ENCODE peak calls at places on chromosome 11, in five cellular contexts. One of them, this sample, is unnamed.

GRCh38 chr11:128547946-128548654 is 39.3 kb downstream of the ETS1 start:
- DNase-seq in BJ: no peak
- DNase-seq in AG04450: no peak
- DNase-seq in sigmoid colon: no peak
- DNase-seq in brain microvascular endothelial cell: no peak
- DNase-seq in this sample: no peak

GRCh38 chr11:2265854-2266585 is 4.4 kb downstream of the ASCL2 start:
- DNase-seq in BJ: no peak
- DNase-seq in AG04450: no peak
- DNase-seq in brain microvascular endothelial cell: no peak
- DNase-seq in sigmoid colon: no peak
- DNase-seq in this sample: no peak

GRCh38 chr11:91394718-91395414 is 829.8 kb upstream of the FAT3 start:
- DNase-seq in sigmoid colon: no peak
- DNase-seq in BJ: no peak
- DNase-seq in brain microvascular endothelial cell: no peak
- DNase-seq in AG04450: no peak
- DNase-seq in this sample: no peak

GRCh38 chr11:91199866-91200265 is 977.0 kb upstream of the CHORDC1 start:
- DNase-seq in brain microvascular endothelial cell: peak; percentile 75
- DNase-seq in sigmoid colon: no peak
- DNase-seq in BJ: no peak
- DNase-seq in AG04450: no peak
- DNase-seq in this sample: no peak

GRCh38 chr11:103624708-103625623 is 411.5 kb upstream of the DDI1 start:
- DNase-seq in BJ: peak; percentile 83
- DNase-seq in AG04450: peak; percentile 84
- DNase-seq in brain microvascular endothelial cell: peak; percentile 73
- DNase-seq in sigmoid colon: no peak
- DNase-seq in this sample: no peak

GRCh38 chr11:126284829-126285228 is 1.9 kb downstream of the TIRAP start:
- DNase-seq in brain microvascular endothelial cell: peak; percentile 98
- DNase-seq in sigmoid colon: peak; percentile 78
- DNase-seq in BJ: peak; percentile 62
- DNase-seq in AG04450: peak; percentile 85
- DNase-seq in this sample: peak; percentile 46

GRCh38 chr11:58963551-58964075 is 24.3 kb downstream of the GLYATL1 start:
- DNase-seq in BJ: peak; percentile 13
- DNase-seq in brain microvascular endothelial cell: peak; percentile 22
- DNase-seq in AG04450: peak; percentile 27
- DNase-seq in sigmoid colon: no peak
- DNase-seq in this sample: no peak

GRCh38 chr11:35619754-35620640 is 1.7 kb downstream of the FJX1 start:
- DNase-seq in sigmoid colon: peak; percentile 63
- DNase-seq in BJ: no peak
- DNase-seq in brain microvascular endothelial cell: peak; percentile 49
- DNase-seq in AG04450: no peak
- DNase-seq in this sample: no peak

GRCh38 chr11:102666331-102666957 is 39.1 kb downstream of the MMP27 start:
- DNase-seq in AG04450: peak; percentile 13
- DNase-seq in sigmoid colon: no peak
- DNase-seq in BJ: no peak
- DNase-seq in brain microvascular endothelial cell: peak; percentile 44
- DNase-seq in this sample: peak; percentile 22

GRCh38 chr11:8757047-8757446 is 74.5 kb downstream of the RPL27A start:
- DNase-seq in sigmoid colon: peak; percentile 22
- DNase-seq in BJ: no peak
- DNase-seq in brain microvascular endothelial cell: no peak
- DNase-seq in AG04450: no peak
- DNase-seq in this sample: no peak

GRCh38 chr11:8758619-8759169 is 76.1 kb downstream of the RPL27A start:
- DNase-seq in brain microvascular endothelial cell: no peak
- DNase-seq in BJ: no peak
- DNase-seq in sigmoid colon: peak; percentile 57
- DNase-seq in AG04450: no peak
- DNase-seq in this sample: no peak

GRCh38 chr11:8756201-8756600 is 73.6 kb downstream of the RPL27A start:
- DNase-seq in BJ: no peak
- DNase-seq in brain microvascular endothelial cell: no peak
- DNase-seq in AG04450: no peak
- DNase-seq in sigmoid colon: peak; percentile 61
- DNase-seq in this sample: no peak

GRCh38 chr11:8757533-8757932 is 74.9 kb downstream of the RPL27A start:
- DNase-seq in brain microvascular endothelial cell: no peak
- DNase-seq in AG04450: no peak
- DNase-seq in BJ: no peak
- DNase-seq in sigmoid colon: peak; percentile 54
- DNase-seq in this sample: no peak

DNA sequence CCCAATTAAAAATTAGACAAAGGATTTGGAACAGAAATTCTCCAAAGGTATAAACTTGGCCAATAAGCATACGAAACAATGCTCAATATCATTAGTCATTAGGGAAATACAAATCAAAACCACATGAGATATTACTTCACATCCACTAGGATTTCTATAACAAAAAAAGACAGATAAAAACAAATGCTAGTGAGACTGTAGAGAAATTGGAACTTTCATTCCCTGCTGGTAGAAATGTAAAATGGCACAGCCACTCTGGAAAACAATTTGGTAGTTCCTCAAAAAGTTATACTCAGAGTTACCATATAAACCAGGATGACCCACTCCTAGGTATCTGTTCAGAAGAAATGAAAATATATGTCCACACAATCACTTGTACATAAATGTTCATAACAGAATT is 71.6 kb downstream of the RPL27A start:
- DNase-seq in brain microvascular endothelial cell: no peak
- DNase-seq in AG04450: no peak
- DNase-seq in sigmoid colon: no peak
- DNase-seq in BJ: no peak
- DNase-seq in this sample: no peak
- TF ChIP-seq CTCF in brain microvascular endothelial cell: no peak
- TF ChIP-seq CTCF in AG04450: peak; percentile 36
- TF ChIP-seq CTCF in sigmoid colon: no peak
- TF ChIP-seq CTCF in BJ: peak; percentile 31
- TF ChIP-seq CTCF in this sample: no peak

GRCh38 chr11:65165847-65166317 is 4.2 kb upstream of the SPDYC start:
- DNase-seq in AG04450: no peak
- DNase-seq in sigmoid colon: no peak
- DNase-seq in brain microvascular endothelial cell: no peak
- DNase-seq in BJ: no peak
- DNase-seq in this sample: no peak
- H3K4me3 ChIP-seq in AG04450: peak overlapping the region; percentile 25
- H3K4me3 ChIP-seq in sigmoid colon: no peak overlapping the region
- H3K4me3 ChIP-seq in brain microvascular endothelial cell: no peak overlapping the region
- H3K4me3 ChIP-seq in BJ: no peak overlapping the region
- H3K4me3 ChIP-seq in this sample: no peak overlapping the region

GRCh38 chr11:108664241-108664640 is 628 bp upstream of the DDX10 start:
- DNase-seq in sigmoid colon: no peak
- DNase-seq in AG04450: no peak
- DNase-seq in brain microvascular endothelial cell: no peak
- DNase-seq in BJ: no peak
- DNase-seq in this sample: no peak

GRCh38 chr11:108663154-108663877 is 1.6 kb upstream of the DDX10 start:
- DNase-seq in AG04450: no peak
- DNase-seq in brain microvascular endothelial cell: no peak
- DNase-seq in BJ: no peak
- DNase-seq in sigmoid colon: no peak
- DNase-seq in this sample: no peak

GRCh38 chr11:108664730-108665525 is at the start of gene DDX10:
- DNase-seq in BJ: peak; percentile 79
- DNase-seq in sigmoid colon: peak; percentile 99
- DNase-seq in brain microvascular endothelial cell: peak; percentile 97
- DNase-seq in AG04450: peak; percentile 97
- DNase-seq in this sample: peak; percentile 92

GRCh38 chr11:108669261-108669660 is 4.4 kb downstream of the DDX10 start:
- DNase-seq in BJ: no peak
- DNase-seq in brain microvascular endothelial cell: no peak
- DNase-seq in sigmoid colon: no peak
- DNase-seq in AG04450: no peak
- DNase-seq in this sample: no peak

DNA sequence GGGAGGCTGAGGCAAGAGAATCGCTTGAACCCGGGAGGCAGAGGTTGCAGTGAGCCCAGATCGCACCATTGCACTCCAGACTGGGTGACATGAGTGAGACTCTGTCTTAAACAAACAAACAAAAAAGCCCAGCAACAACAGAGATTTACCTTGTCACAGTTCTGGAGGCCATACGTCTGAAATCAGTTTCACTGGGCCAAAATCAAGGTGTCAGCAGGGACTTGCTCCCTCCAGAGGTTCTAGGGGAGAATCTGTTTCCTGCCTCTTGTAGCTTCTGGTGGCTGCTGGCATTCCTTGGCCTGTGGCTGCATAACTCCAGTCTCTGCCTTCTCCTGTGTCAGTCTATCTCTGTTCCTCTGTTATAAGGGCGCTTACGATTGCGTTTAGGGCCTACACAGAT is 1.5 kb downstream of the DDX10 start:
- DNase-seq in AG04450: no peak
- DNase-seq in BJ: no peak
- DNase-seq in sigmoid colon: no peak
- DNase-seq in brain microvascular endothelial cell: no peak
- DNase-seq in this sample: no peak
- TF ChIP-seq CTCF in AG04450: no peak
- TF ChIP-seq CTCF in BJ: no peak
- TF ChIP-seq CTCF in sigmoid colon: no peak
- TF ChIP-seq CTCF in brain microvascular endothelial cell: peak; percentile 18
- TF ChIP-seq CTCF in this sample: no peak

DNA sequence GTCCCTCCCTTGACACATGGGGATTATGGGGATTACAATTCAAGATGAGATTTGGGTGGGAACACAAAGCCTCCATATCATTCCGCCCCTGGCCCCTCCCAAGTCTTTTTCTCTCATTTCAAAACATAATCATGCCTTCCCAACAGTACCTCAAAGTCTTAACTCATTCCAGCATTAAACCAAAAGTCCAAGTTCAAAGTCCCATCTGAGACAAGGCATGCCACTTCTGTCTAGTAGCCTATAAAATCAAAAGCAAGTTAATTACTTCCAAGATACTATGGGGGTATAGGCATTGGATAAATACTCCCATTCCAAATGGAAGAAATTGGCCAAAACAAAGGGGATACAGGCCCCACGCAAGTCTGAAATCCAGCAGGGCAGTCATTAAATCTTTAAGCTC is 19.7 kb upstream of the EIF4G2 start:
- DNase-seq in sigmoid colon: no peak
- DNase-seq in BJ: no peak
- DNase-seq in brain microvascular endothelial cell: no peak
- DNase-seq in AG04450: no peak
- DNase-seq in this sample: no peak
- H3K4me3 ChIP-seq in sigmoid colon: no peak overlapping the region
- H3K4me3 ChIP-seq in BJ: no peak overlapping the region
- H3K4me3 ChIP-seq in brain microvascular endothelial cell: no peak overlapping the region
- H3K4me3 ChIP-seq in AG04450: no peak overlapping the region
- H3K4me3 ChIP-seq in this sample: no peak overlapping the region

DNA sequence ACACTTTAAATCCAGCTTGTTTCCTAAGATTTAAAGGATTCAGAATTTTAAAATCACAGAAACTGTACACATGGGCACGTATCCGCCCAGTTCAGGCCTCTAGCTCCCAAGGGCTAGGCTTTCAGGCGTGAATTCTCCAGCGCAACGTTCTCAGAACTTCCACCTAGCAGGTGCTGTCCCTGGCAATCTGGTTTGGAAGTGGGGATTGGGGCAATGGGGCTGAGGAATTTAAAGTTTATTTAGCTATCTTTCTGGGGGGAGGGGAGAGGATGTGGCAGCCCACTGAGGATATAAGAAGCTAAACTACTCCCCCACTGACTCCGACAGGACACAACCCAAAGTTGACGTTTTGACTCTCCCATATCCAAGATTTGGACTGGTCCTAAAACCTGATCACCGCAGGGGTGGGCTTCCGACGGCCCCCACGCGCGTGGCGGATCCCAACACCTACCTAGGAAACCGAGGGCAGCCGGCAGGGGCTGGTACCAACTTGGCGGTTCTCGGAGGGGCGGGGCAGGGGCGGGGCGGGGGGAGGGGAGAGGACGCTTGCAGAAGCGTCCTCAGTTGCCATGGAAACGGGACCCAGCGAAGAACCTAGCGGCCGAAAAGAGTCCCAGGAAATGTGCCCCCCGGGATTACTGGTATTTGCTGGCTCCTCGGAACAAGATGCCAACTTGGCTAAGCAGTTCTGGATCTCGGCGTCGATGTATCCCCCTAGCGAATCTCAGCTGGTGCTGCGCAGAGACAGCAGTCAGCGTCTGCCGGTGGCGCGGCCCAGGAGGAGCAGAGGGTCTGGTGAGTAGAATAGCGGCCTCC is at the start of gene HOATZ:
- DNase-seq in BJ: no peak
- DNase-seq in sigmoid colon: no peak
- DNase-seq in brain microvascular endothelial cell: no peak
- DNase-seq in AG04450: no peak
- DNase-seq in this sample: no peak
- TF ChIP-seq CTCF in BJ: peak; percentile 10
- TF ChIP-seq CTCF in sigmoid colon: no peak
- TF ChIP-seq CTCF in brain microvascular endothelial cell: peak; percentile 53
- TF ChIP-seq CTCF in AG04450: peak; percentile 38
- TF ChIP-seq CTCF in this sample: no peak

DNA sequence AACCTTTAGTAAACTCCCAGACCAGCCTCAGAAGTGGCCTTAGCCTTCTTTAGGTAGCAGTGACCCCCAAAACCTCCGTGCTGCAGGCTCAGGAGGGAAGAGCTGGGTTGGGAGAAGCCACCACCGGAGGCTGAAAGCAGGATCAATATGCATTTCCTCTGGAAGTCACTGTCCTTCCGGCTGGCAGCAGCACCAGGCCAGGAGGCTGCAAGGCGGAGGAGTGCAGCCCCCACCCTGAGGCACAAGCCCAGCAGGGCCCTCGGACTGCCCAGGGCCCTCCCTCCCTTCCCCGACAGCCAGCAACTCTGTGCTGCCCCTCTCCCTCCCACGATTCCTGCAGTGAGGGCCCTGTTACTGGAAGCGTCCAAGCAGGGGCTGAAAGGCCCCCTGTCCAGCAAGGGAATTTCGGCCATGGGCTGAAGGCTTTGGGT is 3.2 kb upstream of the NRXN2 start:
- DNase-seq in BJ: no peak
- DNase-seq in sigmoid colon: peak; percentile 41
- DNase-seq in AG04450: no peak
- DNase-seq in brain microvascular endothelial cell: no peak
- DNase-seq in this sample: no peak
- H3K4me3 ChIP-seq in BJ: no peak overlapping the region
- H3K4me3 ChIP-seq in sigmoid colon: no peak overlapping the region
- H3K4me3 ChIP-seq in AG04450: no peak overlapping the region
- H3K4me3 ChIP-seq in brain microvascular endothelial cell: no peak overlapping the region
- H3K4me3 ChIP-seq in this sample: no peak overlapping the region

GRCh38 chr11:133956650-133957633 is at the start of gene IGSF9B:
- DNase-seq in AG04450: no peak
- DNase-seq in brain microvascular endothelial cell: peak; percentile 30
- DNase-seq in BJ: no peak
- DNase-seq in sigmoid colon: peak; percentile 94
- DNase-seq in this sample: peak; percentile 70
- TF ChIP-seq CTCF in AG04450: no peak
- TF ChIP-seq CTCF in brain microvascular endothelial cell: no peak
- TF ChIP-seq CTCF in BJ: no peak
- TF ChIP-seq CTCF in sigmoid colon: no peak
- TF ChIP-seq CTCF in this sample: no peak